ENCODE peak calls at places on chromosomes 6 and 20, in nine cellular contexts. L, W, F, Y, Z, N, J, P and E are unnamed samples.

GRCh38 chr6:157813757-157814455 is 9.1 kb upstream of the SNX9 start:
- DNase-seq in L (no peak), W (no peak), F (no peak), Y (no peak), Z (no peak), N (no peak), J (no peak), P (no peak), E (no peak)

GRCh38 chr20:10761786-10762185 is 88.0 kb upstream of the JAG1 start:
- DNase-seq in L (no peak), W (no peak), F (no peak), Y (no peak), Z (no peak), N (no peak), J (no peak), P (no peak), E (no peak)

GRCh38 chr6:50711686-50712085 is 1.6 kb upstream of the TFAP2D start:
- DNase-seq in L (no peak), W (no peak), F (no peak), Y (no peak), Z (no peak), N (no peak), J (no peak), P (no peak), E (no peak)

GRCh38 chr6:80725156-80725930 is 618.9 kb downstream of the BCKDHB start:
- DNase-seq in L (no peak), W (no peak), F (no peak), Y (no peak), Z (no peak), N (no peak), J (no peak), P (no peak), E (no peak)

GRCh38 chr20:35796556-35796955 is 24.7 kb downstream of the PHF20 start:
- DNase-seq in L (no peak), W (no peak), F (no peak), Y (no peak), Z (no peak), N (no peak), J (no peak), P (no peak), E (no peak)

GRCh38 chr20:52532674-52533073 is 341.1 kb upstream of the ZFP64 start:
- DNase-seq in L (no peak), W (no peak), F (no peak), Y (no peak), Z (no peak), N (no peak), J (no peak), P (no peak), E (no peak)

GRCh38 chr6:44696099-44696498 is 308.6 kb downstream of the CDC5L start:
- DNase-seq in L (no peak), W (no peak), F (no peak), Y (no peak), Z (no peak), N (no peak), J (no peak), P (no peak), E (no peak)

GRCh38 chr20:45883100-45883469 is 2.1 kb downstream of the ZSWIM1 start:
- DNase-seq in L (no peak), W (no peak), F (no peak), Y (no peak), Z (no peak), N (no peak), J (no peak), P (no peak), E (no peak)

GRCh38 chr6:26251354-26252081 is 113.5 kb upstream of the BTN3A2 start:
- DNase-seq in L (peak; percentile 33), W (peak; percentile 69), F (peak; percentile 78), Y (no peak), Z (no peak), N (peak; percentile 64), J (peak; percentile 98), P (peak; percentile 88), E (peak; percentile 51)

GRCh38 chr20:25571817-25572216 is 13.5 kb downstream of the NINL start:
- DNase-seq in L (no peak), W (no peak), F (no peak), Y (no peak), Z (no peak), N (no peak), J (no peak), P (no peak), E (no peak)

GRCh38 chr6:142297996-142298753 is 3.6 kb upstream of the ADGRG6 start:
- DNase-seq in L (no peak), W (no peak), F (peak; percentile 32), Y (no peak), Z (no peak), N (no peak), J (no peak), P (no peak), E (no peak)

GRCh38 chr6:170269151-170269872 is 21.6 kb downstream of the DLL1 start:
- DNase-seq in L (no peak), W (no peak), F (no peak), Y (no peak), Z (peak; percentile 76), N (no peak), J (no peak), P (no peak), E (no peak)

GRCh38 chr6:10030942-10031537 is 383.8 kb downstream of the TFAP2A start:
- DNase-seq in L (no peak), W (no peak), F (peak; percentile 22), Y (no peak), Z (peak; percentile 4), N (no peak), J (peak; percentile 62), P (no peak), E (no peak)

GRCh38 chr20:63802469-63803240 is 28.4 kb downstream of the ZBTB46 start:
- DNase-seq in L (no peak), W (no peak), F (no peak), Y (no peak), Z (no peak), N (no peak), J (no peak), P (no peak), E (no peak)

GRCh38 chr6:147138841-147139240 is 65.4 kb upstream of the STXBP5 start:
- DNase-seq in L (no peak), W (no peak), F (no peak), Y (no peak), Z (no peak), N (no peak), J (no peak), P (no peak), E (no peak)

GRCh38 chr20:45293041-45294002 is 13.3 kb upstream of the RBPJL start:
- DNase-seq in L (peak; percentile 62), W (peak; percentile 92), F (peak; percentile 99), Y (peak; percentile 67), Z (peak; percentile 71), N (peak; percentile 81), J (peak; percentile 92), P (peak; percentile 87), E (peak; percentile 78)

GRCh38 chr6:90217621-90218496 is 78.8 kb downstream of the BACH2 start:
- DNase-seq in L (peak; percentile 6), W (no peak), F (peak; percentile 6), Y (no peak), Z (no peak), N (peak; percentile 35), J (no peak), P (peak; percentile 50), E (no peak)

GRCh38 chr6:158460602-158461092 is 99.2 kb upstream of the TMEM181 start:
- DNase-seq in L (no peak), W (no peak), F (no peak), Y (no peak), Z (no peak), N (no peak), J (no peak), P (no peak), E (no peak)

GRCh38 chr6:56382416-56382940 is 135.1 kb upstream of the COL21A1 start:
- DNase-seq in L (no peak), W (no peak), F (no peak), Y (no peak), Z (no peak), N (no peak), J (no peak), P (no peak), E (no peak)

GRCh38 chr6:52087498-52087999 is at the start of gene PKHD1:
- DNase-seq in L (no peak), W (no peak), F (no peak), Y (no peak), Z (no peak), N (no peak), J (peak; percentile 63), P (no peak), E (no peak)

GRCh38 chr6:38413097-38413800 is 226.5 kb downstream of the BTBD9 start:
- DNase-seq in L (no peak), W (no peak), F (no peak), Y (no peak), Z (no peak), N (peak; percentile 58), J (no peak), P (no peak), E (no peak)

GRCh38 chr6:54307412-54308036 is 717 bp upstream of the TINAG start:
- DNase-seq in L (no peak), W (no peak), F (no peak), Y (no peak), Z (no peak), N (no peak), J (no peak), P (no peak), E (no peak)

GRCh38 chr6:62528894-62529526 is 243.0 kb upstream of the KHDRBS2 start:
- DNase-seq in L (no peak), W (no peak), F (no peak), Y (no peak), Z (no peak), N (no peak), J (no peak), P (no peak), E (no peak)

GRCh38 chr6:145110109-145110508 is 625.2 kb downstream of the EPM2A start:
- DNase-seq in L (no peak), W (no peak), F (no peak), Y (no peak), Z (no peak), N (no peak), J (no peak), P (no peak), E (no peak)

GRCh38 chr6:151306269-151306783 is 66.6 kb downstream of the AKAP12 start:
- DNase-seq in L (no peak), W (no peak), F (no peak), Y (no peak), Z (no peak), N (no peak), J (no peak), P (no peak), E (no peak)

GRCh38 chr6:104784884-104785283 is 74.8 kb downstream of the HACE1 start:
- DNase-seq in L (no peak), W (no peak), F (peak; percentile 10), Y (no peak), Z (no peak), N (no peak), J (no peak), P (no peak), E (no peak)

GRCh38 chr20:2382833-2383232 is 2.1 kb downstream of the TGM6 start:
- DNase-seq in L (no peak), W (no peak), F (no peak), Y (no peak), Z (no peak), N (no peak), J (no peak), P (no peak), E (no peak)

GRCh38 chr20:17024513-17025105 is 202.2 kb upstream of the PCSK2 start:
- DNase-seq in L (no peak), W (no peak), F (no peak), Y (no peak), Z (no peak), N (no peak), J (peak; percentile 97), P (no peak), E (no peak)

GRCh38 chr20:59217162-59217561 is 53.5 kb downstream of the ZNF831 start:
- DNase-seq in L (no peak), W (no peak), F (no peak), Y (no peak), Z (no peak), N (no peak), J (no peak), P (no peak), E (no peak)

GRCh38 chr20:35735828-35736470 is 6.1 kb downstream of the RBM39 start:
- DNase-seq in L (no peak), W (no peak), F (no peak), Y (no peak), Z (no peak), N (no peak), J (no peak), P (no peak), E (no peak)

GRCh38 chr6:42066156-42066555 is 15.8 kb downstream of the TAF8 start:
- DNase-seq in L (no peak), W (no peak), F (no peak), Y (no peak), Z (no peak), N (peak; percentile 49), J (no peak), P (no peak), E (no peak)